ENCODE peak calls at places on chromosomes 12 and 14, in nine cellular contexts. M is activated effector memory CD4-positive, alpha-beta T cell treated with Interleukin-2 at 50 U/mL for 16 hours; X is NCI-H510A treated with DMSO at 0.1 percent for 48 hours; Z is fibroblast of mammary gland; S is T-helper 2 cell; U is GM04504; V is glomerular endothelial cell; L is WTC11; Y is posterior cingulate gyrus. D is an unnamed sample.

GRCh38 chr14:89240414-89240813 is 176.6 kb downstream of the FOXN3 start:
- DNase-seq in L (no peak), X (no peak), S (peak; percentile 17), M (no peak), Z (peak; percentile 83), U (peak; percentile 14), Y (no peak), V (no peak), D (no peak)

GRCh38 chr12:52506858-52507715 is 13.1 kb downstream of the KRT5 start:
- DNase-seq in Z (peak; percentile 75), L (no peak), X (peak; percentile 35), S (peak; percentile 19), U (peak; percentile 10), Y (no peak), V (peak; percentile 1), M (no peak), D (no peak)

GRCh38 chr12:77323778-77324415 is 258.5 kb upstream of the E2F7 start:
- DNase-seq in X (no peak), M (no peak), V (no peak), U (no peak), S (no peak), L (no peak), Z (no peak), Y (no peak), D (no peak)

GRCh38 chr14:65940056-65940735 is 527.7 kb downstream of the FUT8 start:
- DNase-seq in L (no peak), V (no peak), U (no peak), M (no peak), Z (no peak), Y (no peak), X (peak; percentile 4), S (peak; percentile 56), D (no peak)

GRCh38 chr12:120224304-120225199 is 23.6 kb upstream of the RPLP0 start:
- DNase-seq in M (no peak), S (no peak), Z (no peak), L (no peak), X (peak; percentile 77), V (no peak), Y (no peak), U (no peak), D (peak; percentile 22)

GRCh38 chr12:57846285-57846576 is 298 bp downstream of the CTDSP2 start:
- DNase-seq in S (no peak), X (no peak), V (no peak), U (no peak), Z (no peak), M (peak; percentile 29), Y (no peak), L (no peak), D (no peak)

GRCh38 chr14:96827310-96827709 is 30.1 kb downstream of the VRK1 start:
- DNase-seq in S (no peak), V (no peak), U (no peak), L (no peak), M (no peak), Y (no peak), Z (no peak), X (no peak), D (no peak)

GRCh38 chr12:8667280-8667679 is 4.7 kb upstream of the MFAP5 start:
- DNase-seq in S (no peak), M (no peak), U (no peak), Z (no peak), X (no peak), L (no peak), Y (no peak), V (no peak), D (no peak)

GRCh38 chr12:54251667-54252284 is 28.1 kb downstream of the CBX5 start:
- DNase-seq in Z (peak; percentile 60), S (peak; percentile 52), V (no peak), M (no peak), L (no peak), U (no peak), Y (no peak), X (peak; percentile 47), D (no peak)